ENCODE peak calls at places on chromosomes 5 and 9, in four cellular contexts. W is left ventricle myocardium inferior; Q is effector memory CD4-positive, alpha-beta T cell; Y is heart left ventricle. J is an unnamed sample.

GRCh38 chr9:131095666-131096489 is 453 bp upstream of the AIF1L start:
- DNase-seq in W (no peak), Q (no peak), Y (peak; percentile 45), J (no peak)

GRCh38 chr5:32991416-32991805 is 280.3 kb downstream of the NPR3 start:
- DNase-seq in W (no peak), Q (no peak), Y (no peak), J (no peak)

GRCh38 chr9:33719581-33720374 is 75.6 kb upstream of the PRSS3 start:
- DNase-seq in W (peak; percentile 15), Q (peak; percentile 16), Y (no peak), J (no peak)

GRCh38 chr5:180975338-180975737 is 13.3 kb upstream of the BTNL3 start:
- DNase-seq in W (no peak), Q (no peak), Y (no peak), J (no peak)

GRCh38 chr5:132822650-132823480 is 7.6 kb downstream of the SHROOM1 start:
- DNase-seq in W (no peak), Q (no peak), Y (no peak), J (no peak)

GRCh38 chr5:68550031-68550430 is 334.5 kb downstream of the PIK3R1 start:
- DNase-seq in W (no peak), Q (no peak), Y (no peak), J (no peak)

GRCh38 chr5:77642915-77643653 is 4.6 kb upstream of the OTP start:
- DNase-seq in W (no peak), Q (no peak), Y (no peak), J (no peak)

GRCh38 chr9:20636883-20637440 is 14.7 kb upstream of the MLLT3 start:
- DNase-seq in W (no peak), Q (no peak), Y (no peak), J (no peak)

GRCh38 chr5:176809544-176810083 is 745 bp upstream of the UNC5A start:
- DNase-seq in W (no peak), Q (no peak), Y (no peak), J (no peak)

GRCh38 chr9:135602789-135603481 is 36.4 kb downstream of the GLT6D1 start:
- DNase-seq in W (peak; percentile 14), Q (peak; percentile 26), Y (peak; percentile 21), J (peak; percentile 45)

GRCh38 chr9:2625427-2625826 is 3.8 kb downstream of the VLDLR start:
- DNase-seq in W (no peak), Q (no peak), Y (no peak), J (no peak)

GRCh38 chr5:169411789-169412425 is 111.0 kb upstream of the SLIT3 start:
- DNase-seq in W (no peak), Q (no peak), Y (no peak), J (no peak)

GRCh38 chr5:92779536-92779935 is 801.5 kb downstream of the NR2F1-AS1 start:
- DNase-seq in W (no peak), Q (no peak), Y (no peak), J (no peak)

GRCh38 chr5:19531374-19531952 is 456.5 kb downstream of the CDH18 start:
- DNase-seq in W (no peak), Q (no peak), Y (no peak), J (no peak)

GRCh38 chr9:29212590-29213373 is 1639.5 kb upstream of the C9orf72 start:
- DNase-seq in W (no peak), Q (no peak), Y (no peak), J (no peak)

GRCh38 chr5:122236270-122236669 is 75.8 kb upstream of the SNCAIP start:
- DNase-seq in W (no peak), Q (no peak), Y (no peak), J (no peak)

GRCh38 chr5:179906795-179907569 is 715 bp downstream of the TBC1D9B start:
- DNase-seq in W (no peak), Q (peak; percentile 6), Y (no peak), J (no peak)

GRCh38 chr9:69122086-69122390 is 52.0 kb upstream of the TJP2 start:
- DNase-seq in W (peak; percentile 71), Q (peak; percentile 17), Y (peak; percentile 70), J (peak; percentile 4)

GRCh38 chr9:77291714-77292113 is 114.4 kb downstream of the VPS13A start:
- DNase-seq in W (no peak), Q (no peak), Y (no peak), J (no peak)

GRCh38 chr5:51389582-51390463 is 6.6 kb downstream of the ISL1 start:
- DNase-seq in W (no peak), Q (no peak), Y (no peak), J (no peak)
- H3K4me3 ChIP-seq in W (peak overlapping the region; percentile 51), Q (no peak overlapping the region), Y (no peak overlapping the region), J (no peak overlapping the region)

DNA sequence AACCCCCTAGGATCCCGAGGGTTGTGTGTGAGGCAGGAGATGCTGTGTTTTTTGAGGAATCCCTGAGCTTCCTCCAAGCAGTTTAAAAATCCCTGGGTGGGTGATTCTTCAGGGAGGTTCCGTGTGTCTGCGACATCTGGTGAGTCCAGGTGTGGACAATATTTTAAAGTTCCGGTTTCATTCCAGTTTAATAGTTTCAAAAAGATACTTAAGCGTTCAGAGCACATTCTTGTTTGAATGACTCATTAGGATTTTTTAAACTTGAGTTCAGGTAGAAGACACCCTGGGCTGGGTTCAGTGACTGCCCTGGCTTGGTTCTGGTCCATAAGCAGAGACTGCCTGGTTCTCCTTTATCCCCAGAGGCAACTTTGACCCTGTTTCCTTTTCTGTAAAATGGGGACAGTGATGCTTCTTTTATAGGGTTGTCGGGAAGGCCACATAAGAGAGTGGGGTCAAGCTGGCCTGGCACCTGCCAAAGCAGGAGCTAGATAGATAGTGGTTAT is 119.2 kb downstream of the RGS3 start:
- DNase-seq in W (no peak), Q (no peak), Y (no peak), J (no peak)
- H3K4me1 ChIP-seq in W (peaks cover 95% of the 10 kb centered on the region), Q (peaks cover 44% of the 10 kb centered on the region), Y (peaks cover 92% of the 10 kb centered on the region), J (peaks cover 47% of the 10 kb centered on the region)

GRCh38 chr5:178630475-178630930 is 3.7 kb upstream of the CLK4 start:
- DNase-seq in W (no peak), Q (no peak), Y (no peak), J (no peak)
- H3K27ac ChIP-seq in W (no peak overlapping the region), Q (no peak overlapping the region), Y (no peak overlapping the region), J (no peak overlapping the region)

GRCh38 chr5:160119142-160119904 is at the start of gene PWWP2A:
- DNase-seq in W (peak; percentile 98), Q (peak; percentile 99), Y (peak; percentile 99), J (peak; percentile 97)

GRCh38 chr5:160118349-160119141 is 705 bp downstream of the PWWP2A start:
- DNase-seq in W (peak; percentile 52), Q (peak; percentile 47), Y (peak; percentile 61), J (peak; percentile 43)

GRCh38 chr5:160116991-160117390 is 2.3 kb downstream of the PWWP2A start:
- DNase-seq in W (no peak), Q (no peak), Y (no peak), J (no peak)

GRCh38 chr5:160119905-160120266 is 636 bp upstream of the PWWP2A start:
- DNase-seq in W (no peak), Q (no peak), Y (no peak), J (no peak)
- H3K4me3 ChIP-seq in W (peak overlapping the region; percentile 42), Q (peak overlapping the region; percentile 32), Y (peak overlapping the region; percentile 14), J (peak overlapping the region; percentile 52)